ENCODE peak calls at places on chromosomes 4 and X, in four cellular contexts. One of them, this sample, is unnamed.

GRCh38 chr4:64272432-64272831 is 136.8 kb downstream of the TECRL start:
- DNase-seq in NCI-H2171 treated with DMSO at 0.1 percent for 48 hours: no peak
- DNase-seq in kidney: no peak
- DNase-seq in activated T-helper 1 cell treated with anti-CD3 and anti-CD28 coated beads, Interleukin-2, amount 50 U/mL, for 16 hours: no peak
- DNase-seq in this sample: no peak

GRCh38 chr4:72446353-72447055 is 122.5 kb downstream of the ADAMTS3 start:
- DNase-seq in NCI-H2171 treated with DMSO at 0.1 percent for 48 hours: no peak
- DNase-seq in kidney: no peak
- DNase-seq in activated T-helper 1 cell treated with anti-CD3 and anti-CD28 coated beads, Interleukin-2, amount 50 U/mL, for 16 hours: no peak
- DNase-seq in this sample: no peak

GRCh38 chr4:78205601-78206000 is 148.5 kb downstream of the FRAS1 start:
- DNase-seq in NCI-H2171 treated with DMSO at 0.1 percent for 48 hours: no peak
- DNase-seq in kidney: no peak
- DNase-seq in activated T-helper 1 cell treated with anti-CD3 and anti-CD28 coated beads, Interleukin-2, amount 50 U/mL, for 16 hours: no peak
- DNase-seq in this sample: no peak

GRCh38 chrX:12142661-12143060 is 4.4 kb downstream of the FRMPD4 start:
- DNase-seq in NCI-H2171 treated with DMSO at 0.1 percent for 48 hours: no peak
- DNase-seq in kidney: no peak
- DNase-seq in activated T-helper 1 cell treated with anti-CD3 and anti-CD28 coated beads, Interleukin-2, amount 50 U/mL, for 16 hours: no peak
- DNase-seq in this sample: no peak

GRCh38 chrX:70132244-70132643 is 1.0 kb upstream of the IGBP1 start:
- DNase-seq in NCI-H2171 treated with DMSO at 0.1 percent for 48 hours: peak; percentile 41
- DNase-seq in kidney: no peak
- DNase-seq in activated T-helper 1 cell treated with anti-CD3 and anti-CD28 coated beads, Interleukin-2, amount 50 U/mL, for 16 hours: no peak
- DNase-seq in this sample: no peak

GRCh38 chrX:155968106-155968714 is 29.3 kb upstream of the IL9R start:
- DNase-seq in NCI-H2171 treated with DMSO at 0.1 percent for 48 hours: peak; percentile 2
- DNase-seq in kidney: no peak
- DNase-seq in activated T-helper 1 cell treated with anti-CD3 and anti-CD28 coated beads, Interleukin-2, amount 50 U/mL, for 16 hours: no peak
- DNase-seq in this sample: no peak

GRCh38 chr4:90616711-90617110 is 489.5 kb downstream of the CCSER1 start:
- DNase-seq in NCI-H2171 treated with DMSO at 0.1 percent for 48 hours: no peak
- DNase-seq in kidney: no peak
- DNase-seq in activated T-helper 1 cell treated with anti-CD3 and anti-CD28 coated beads, Interleukin-2, amount 50 U/mL, for 16 hours: no peak
- DNase-seq in this sample: no peak

GRCh38 chrX:40016702-40017101 is 81.1 kb downstream of the BCOR start:
- DNase-seq in NCI-H2171 treated with DMSO at 0.1 percent for 48 hours: no peak
- DNase-seq in kidney: no peak
- DNase-seq in activated T-helper 1 cell treated with anti-CD3 and anti-CD28 coated beads, Interleukin-2, amount 50 U/mL, for 16 hours: no peak
- DNase-seq in this sample: no peak

GRCh38 chrX:106999002-106999975 is 723 bp downstream of the MORC4 start:
- DNase-seq in NCI-H2171 treated with DMSO at 0.1 percent for 48 hours: peak; percentile 25
- DNase-seq in kidney: no peak
- DNase-seq in activated T-helper 1 cell treated with anti-CD3 and anti-CD28 coated beads, Interleukin-2, amount 50 U/mL, for 16 hours: peak; percentile 3
- DNase-seq in this sample: peak; percentile 64

GRCh38 chrX:35919536-35920309 is at the start of gene CFAP47:
- DNase-seq in NCI-H2171 treated with DMSO at 0.1 percent for 48 hours: no peak
- DNase-seq in kidney: peak; percentile 76
- DNase-seq in activated T-helper 1 cell treated with anti-CD3 and anti-CD28 coated beads, Interleukin-2, amount 50 U/mL, for 16 hours: no peak
- DNase-seq in this sample: peak; percentile 56

GRCh38 chr4:55386073-55386472 is 9.7 kb upstream of the TMEM165 start:
- DNase-seq in NCI-H2171 treated with DMSO at 0.1 percent for 48 hours: no peak
- DNase-seq in kidney: no peak
- DNase-seq in activated T-helper 1 cell treated with anti-CD3 and anti-CD28 coated beads, Interleukin-2, amount 50 U/mL, for 16 hours: no peak
- DNase-seq in this sample: peak; percentile 17

GRCh38 chr4:76585897-76586360 is 150.9 kb downstream of the SHROOM3 start:
- DNase-seq in NCI-H2171 treated with DMSO at 0.1 percent for 48 hours: no peak
- DNase-seq in kidney: peak; percentile 94
- DNase-seq in activated T-helper 1 cell treated with anti-CD3 and anti-CD28 coated beads, Interleukin-2, amount 50 U/mL, for 16 hours: no peak
- DNase-seq in this sample: no peak

GRCh38 chr4:89929425-89930272 is 35.0 kb downstream of the MMRN1 start:
- DNase-seq in NCI-H2171 treated with DMSO at 0.1 percent for 48 hours: no peak
- DNase-seq in kidney: no peak
- DNase-seq in activated T-helper 1 cell treated with anti-CD3 and anti-CD28 coated beads, Interleukin-2, amount 50 U/mL, for 16 hours: no peak
- DNase-seq in this sample: peak; percentile 2

GRCh38 chr4:13527192-13527982 is 16.9 kb downstream of the NKX3-2 start:
- DNase-seq in NCI-H2171 treated with DMSO at 0.1 percent for 48 hours: no peak
- DNase-seq in kidney: no peak
- DNase-seq in activated T-helper 1 cell treated with anti-CD3 and anti-CD28 coated beads, Interleukin-2, amount 50 U/mL, for 16 hours: no peak
- DNase-seq in this sample: no peak

GRCh38 chr4:139919513-139919912 is 234.5 kb downstream of the MAML3 start:
- DNase-seq in NCI-H2171 treated with DMSO at 0.1 percent for 48 hours: no peak
- DNase-seq in kidney: no peak
- DNase-seq in activated T-helper 1 cell treated with anti-CD3 and anti-CD28 coated beads, Interleukin-2, amount 50 U/mL, for 16 hours: no peak
- DNase-seq in this sample: no peak

GRCh38 chr4:81519856-81520255 is 48.1 kb upstream of the RASGEF1B start:
- DNase-seq in NCI-H2171 treated with DMSO at 0.1 percent for 48 hours: no peak
- DNase-seq in kidney: no peak
- DNase-seq in activated T-helper 1 cell treated with anti-CD3 and anti-CD28 coated beads, Interleukin-2, amount 50 U/mL, for 16 hours: no peak
- DNase-seq in this sample: no peak

GRCh38 chrX:71492086-71493065 is 40.5 kb upstream of the OGT start:
- DNase-seq in NCI-H2171 treated with DMSO at 0.1 percent for 48 hours: no peak
- DNase-seq in kidney: peak; percentile 82
- DNase-seq in activated T-helper 1 cell treated with anti-CD3 and anti-CD28 coated beads, Interleukin-2, amount 50 U/mL, for 16 hours: peak; percentile 4
- DNase-seq in this sample: peak; percentile 3

GRCh38 chr4:25343671-25344070 is 31.1 kb downstream of the ZCCHC4 start:
- DNase-seq in NCI-H2171 treated with DMSO at 0.1 percent for 48 hours: no peak
- DNase-seq in kidney: no peak
- DNase-seq in activated T-helper 1 cell treated with anti-CD3 and anti-CD28 coated beads, Interleukin-2, amount 50 U/mL, for 16 hours: no peak
- DNase-seq in this sample: no peak